ENCODE peak calls at places on chromosomes 4 and X, in five cellular contexts. One of them, this sample, is unnamed.

GRCh38 chrX:41922125-41922521 is 1.2 kb downstream of the CASK start:
- DNase-seq in NCI-H2081: no peak
- DNase-seq in H7: peak
- DNase-seq in hippocampal formation: no peak
- DNase-seq in stimulated activated CD4-positive, alpha-beta T cell treated with anti-CD3 and anti-CD28 coated beads, Interleukin-2, amount 100 ng/mL, for 24 hours: peak
- DNase-seq in this sample: no peak

GRCh38 chrX:50813843-50814661 is at the start of gene SHROOM4:
- DNase-seq in H7: peak
- DNase-seq in stimulated activated CD4-positive, alpha-beta T cell treated with anti-CD3 and anti-CD28 coated beads, Interleukin-2, amount 100 ng/mL, for 24 hours: no peak
- DNase-seq in hippocampal formation: peak
- DNase-seq in NCI-H2081: no peak
- DNase-seq in this sample: peak

GRCh38 chr4:54495091-54495490 is 162.7 kb upstream of the KIT start:
- DNase-seq in hippocampal formation: no peak
- DNase-seq in stimulated activated CD4-positive, alpha-beta T cell treated with anti-CD3 and anti-CD28 coated beads, Interleukin-2, amount 100 ng/mL, for 24 hours: no peak
- DNase-seq in NCI-H2081: no peak
- DNase-seq in H7: no peak
- DNase-seq in this sample: no peak

GRCh38 chrX:107632291-107632690 is 4.0 kb downstream of the PRPS1 start:
- DNase-seq in NCI-H2081: no peak
- DNase-seq in stimulated activated CD4-positive, alpha-beta T cell treated with anti-CD3 and anti-CD28 coated beads, Interleukin-2, amount 100 ng/mL, for 24 hours: no peak
- DNase-seq in H7: no peak
- DNase-seq in hippocampal formation: no peak
- DNase-seq in this sample: no peak

GRCh38 chrX:41734530-41734929 is 10.5 kb downstream of the GPR82 start:
- DNase-seq in H7: peak
- DNase-seq in NCI-H2081: peak
- DNase-seq in hippocampal formation: no peak
- DNase-seq in stimulated activated CD4-positive, alpha-beta T cell treated with anti-CD3 and anti-CD28 coated beads, Interleukin-2, amount 100 ng/mL, for 24 hours: no peak
- DNase-seq in this sample: no peak

GRCh38 chrX:45765726-45766125 is 565.0 kb upstream of the DIPK2B start:
- DNase-seq in H7: no peak
- DNase-seq in stimulated activated CD4-positive, alpha-beta T cell treated with anti-CD3 and anti-CD28 coated beads, Interleukin-2, amount 100 ng/mL, for 24 hours: no peak
- DNase-seq in hippocampal formation: no peak
- DNase-seq in NCI-H2081: no peak
- DNase-seq in this sample: no peak

GRCh38 chr4:107645604-107646003 is 74.4 kb downstream of the PAPSS1 start:
- DNase-seq in NCI-H2081: no peak
- DNase-seq in stimulated activated CD4-positive, alpha-beta T cell treated with anti-CD3 and anti-CD28 coated beads, Interleukin-2, amount 100 ng/mL, for 24 hours: no peak
- DNase-seq in hippocampal formation: no peak
- DNase-seq in H7: no peak
- DNase-seq in this sample: no peak

GRCh38 chr4:2763511-2763967 is 7.4 kb upstream of the TNIP2 start:
- DNase-seq in hippocampal formation: no peak
- DNase-seq in H7: no peak
- DNase-seq in NCI-H2081: no peak
- DNase-seq in stimulated activated CD4-positive, alpha-beta T cell treated with anti-CD3 and anti-CD28 coated beads, Interleukin-2, amount 100 ng/mL, for 24 hours: no peak
- DNase-seq in this sample: no peak

GRCh38 chrX:153441296-153441695 is 4.6 kb downstream of the TREX2 start:
- DNase-seq in NCI-H2081: no peak
- DNase-seq in hippocampal formation: no peak
- DNase-seq in H7: no peak
- DNase-seq in stimulated activated CD4-positive, alpha-beta T cell treated with anti-CD3 and anti-CD28 coated beads, Interleukin-2, amount 100 ng/mL, for 24 hours: no peak
- DNase-seq in this sample: no peak

GRCh38 chr4:504076-504475 is 5.1 kb downstream of the PIGG start:
- DNase-seq in NCI-H2081: no peak
- DNase-seq in H7: no peak
- DNase-seq in stimulated activated CD4-positive, alpha-beta T cell treated with anti-CD3 and anti-CD28 coated beads, Interleukin-2, amount 100 ng/mL, for 24 hours: no peak
- DNase-seq in hippocampal formation: no peak
- DNase-seq in this sample: no peak

GRCh38 chr4:8113611-8114343 is 44.8 kb downstream of the ABLIM2 start:
- DNase-seq in NCI-H2081: no peak
- DNase-seq in stimulated activated CD4-positive, alpha-beta T cell treated with anti-CD3 and anti-CD28 coated beads, Interleukin-2, amount 100 ng/mL, for 24 hours: no peak
- DNase-seq in hippocampal formation: no peak
- DNase-seq in H7: no peak
- DNase-seq in this sample: no peak

GRCh38 chr4:3257691-3258482 is 8.9 kb downstream of the MSANTD1 start:
- DNase-seq in stimulated activated CD4-positive, alpha-beta T cell treated with anti-CD3 and anti-CD28 coated beads, Interleukin-2, amount 100 ng/mL, for 24 hours: no peak
- DNase-seq in NCI-H2081: no peak
- DNase-seq in H7: peak
- DNase-seq in hippocampal formation: no peak
- DNase-seq in this sample: no peak

GRCh38 chr4:138645289-138645688 is 370.3 kb upstream of the NOCT start:
- DNase-seq in hippocampal formation: no peak
- DNase-seq in stimulated activated CD4-positive, alpha-beta T cell treated with anti-CD3 and anti-CD28 coated beads, Interleukin-2, amount 100 ng/mL, for 24 hours: no peak
- DNase-seq in NCI-H2081: no peak
- DNase-seq in H7: no peak
- DNase-seq in this sample: no peak

GRCh38 chr4:186981161-186981560 is 257.5 kb upstream of the FAT1 start:
- DNase-seq in hippocampal formation: no peak
- DNase-seq in H7: no peak
- DNase-seq in NCI-H2081: no peak
- DNase-seq in stimulated activated CD4-positive, alpha-beta T cell treated with anti-CD3 and anti-CD28 coated beads, Interleukin-2, amount 100 ng/mL, for 24 hours: no peak
- DNase-seq in this sample: no peak

GRCh38 chr4:88219099-88219498 is 60.7 kb upstream of the ABCG2 start:
- DNase-seq in hippocampal formation: peak
- DNase-seq in H7: peak
- DNase-seq in NCI-H2081: peak
- DNase-seq in stimulated activated CD4-positive, alpha-beta T cell treated with anti-CD3 and anti-CD28 coated beads, Interleukin-2, amount 100 ng/mL, for 24 hours: no peak
- DNase-seq in this sample: no peak

GRCh38 chr4:24807611-24808010 is 12.2 kb downstream of the SOD3 start:
- DNase-seq in H7: no peak
- DNase-seq in stimulated activated CD4-positive, alpha-beta T cell treated with anti-CD3 and anti-CD28 coated beads, Interleukin-2, amount 100 ng/mL, for 24 hours: no peak
- DNase-seq in hippocampal formation: no peak
- DNase-seq in NCI-H2081: no peak
- DNase-seq in this sample: no peak

GRCh38 chr4:136713140-136713539 is 819.2 kb downstream of the PCDH18 start:
- DNase-seq in H7: peak
- DNase-seq in hippocampal formation: no peak
- DNase-seq in stimulated activated CD4-positive, alpha-beta T cell treated with anti-CD3 and anti-CD28 coated beads, Interleukin-2, amount 100 ng/mL, for 24 hours: no peak
- DNase-seq in NCI-H2081: no peak
- DNase-seq in this sample: no peak

GRCh38 chr4:2672700-2673099 is 83.4 kb downstream of the TNIP2 start:
- DNase-seq in NCI-H2081: no peak
- DNase-seq in hippocampal formation: no peak
- DNase-seq in H7: no peak
- DNase-seq in stimulated activated CD4-positive, alpha-beta T cell treated with anti-CD3 and anti-CD28 coated beads, Interleukin-2, amount 100 ng/mL, for 24 hours: no peak
- DNase-seq in this sample: no peak

GRCh38 chr4:147683172-147683571 is 791 bp downstream of the PRMT9 start:
- DNase-seq in stimulated activated CD4-positive, alpha-beta T cell treated with anti-CD3 and anti-CD28 coated beads, Interleukin-2, amount 100 ng/mL, for 24 hours: no peak
- DNase-seq in NCI-H2081: no peak
- DNase-seq in hippocampal formation: peak
- DNase-seq in H7: peak
- DNase-seq in this sample: no peak

GRCh38 chr4:154368060-154368459 is 123.5 kb downstream of the DCHS2 start:
- DNase-seq in stimulated activated CD4-positive, alpha-beta T cell treated with anti-CD3 and anti-CD28 coated beads, Interleukin-2, amount 100 ng/mL, for 24 hours: no peak
- DNase-seq in H7: no peak
- DNase-seq in NCI-H2081: no peak
- DNase-seq in hippocampal formation: no peak
- DNase-seq in this sample: no peak

GRCh38 chrX:152905081-152905420 is 7.2 kb downstream of the ZNF185 start:
- DNase-seq in NCI-H2081: no peak
- DNase-seq in H7: no peak
- DNase-seq in stimulated activated CD4-positive, alpha-beta T cell treated with anti-CD3 and anti-CD28 coated beads, Interleukin-2, amount 100 ng/mL, for 24 hours: no peak
- DNase-seq in hippocampal formation: no peak
- DNase-seq in this sample: no peak

GRCh38 chr4:114364857-114365256 is 233.8 kb upstream of the UGT8 start:
- DNase-seq in stimulated activated CD4-positive, alpha-beta T cell treated with anti-CD3 and anti-CD28 coated beads, Interleukin-2, amount 100 ng/mL, for 24 hours: no peak
- DNase-seq in hippocampal formation: no peak
- DNase-seq in H7: no peak
- DNase-seq in NCI-H2081: no peak
- DNase-seq in this sample: no peak

GRCh38 chr4:3683077-3683743 is 83.0 kb upstream of the ADRA2C start:
- DNase-seq in stimulated activated CD4-positive, alpha-beta T cell treated with anti-CD3 and anti-CD28 coated beads, Interleukin-2, amount 100 ng/mL, for 24 hours: no peak
- DNase-seq in H7: peak
- DNase-seq in NCI-H2081: no peak
- DNase-seq in hippocampal formation: no peak
- DNase-seq in this sample: no peak

GRCh38 chr4:176642472-176642871 is 150.2 kb downstream of the VEGFC start:
- DNase-seq in hippocampal formation: no peak
- DNase-seq in NCI-H2081: no peak
- DNase-seq in stimulated activated CD4-positive, alpha-beta T cell treated with anti-CD3 and anti-CD28 coated beads, Interleukin-2, amount 100 ng/mL, for 24 hours: no peak
- DNase-seq in H7: peak
- DNase-seq in this sample: no peak

GRCh38 chr4:7424553-7425111 is 10.1 kb downstream of the PSAPL1 start:
- DNase-seq in NCI-H2081: no peak
- DNase-seq in hippocampal formation: no peak
- DNase-seq in H7: peak
- DNase-seq in stimulated activated CD4-positive, alpha-beta T cell treated with anti-CD3 and anti-CD28 coated beads, Interleukin-2, amount 100 ng/mL, for 24 hours: no peak
- DNase-seq in this sample: no peak

GRCh38 chr4:2390146-2390545 is 28.3 kb downstream of the ZFYVE28 start:
- DNase-seq in stimulated activated CD4-positive, alpha-beta T cell treated with anti-CD3 and anti-CD28 coated beads, Interleukin-2, amount 100 ng/mL, for 24 hours: no peak
- DNase-seq in hippocampal formation: no peak
- DNase-seq in H7: peak
- DNase-seq in NCI-H2081: no peak
- DNase-seq in this sample: no peak

GRCh38 chr4:24248674-24249644 is 335.4 kb downstream of the DHX15 start:
- DNase-seq in hippocampal formation: no peak
- DNase-seq in H7: peak
- DNase-seq in stimulated activated CD4-positive, alpha-beta T cell treated with anti-CD3 and anti-CD28 coated beads, Interleukin-2, amount 100 ng/mL, for 24 hours: no peak
- DNase-seq in NCI-H2081: no peak
- DNase-seq in this sample: no peak

GRCh38 chrX:119187298-119187697 is 48.8 kb upstream of the PGRMC1 start:
- DNase-seq in hippocampal formation: no peak
- DNase-seq in H7: no peak
- DNase-seq in stimulated activated CD4-positive, alpha-beta T cell treated with anti-CD3 and anti-CD28 coated beads, Interleukin-2, amount 100 ng/mL, for 24 hours: no peak
- DNase-seq in NCI-H2081: no peak
- DNase-seq in this sample: no peak

GRCh38 chr4:6269651-6270511 is at the start of gene WFS1:
- DNase-seq in NCI-H2081: peak
- DNase-seq in hippocampal formation: peak
- DNase-seq in stimulated activated CD4-positive, alpha-beta T cell treated with anti-CD3 and anti-CD28 coated beads, Interleukin-2, amount 100 ng/mL, for 24 hours: peak
- DNase-seq in H7: peak
- DNase-seq in this sample: peak

This sample was measured in uterus.